ENCODE peak calls at places on chromosomes 13 and 19, in five cellular contexts. One of them, this sample, is unnamed.

GRCh38 chr13:24649685-24650038 is 30.5 kb upstream of the ATP12A start:
- DNase-seq in AG04450: no peak
- DNase-seq in cardiac fibroblast: no peak
- DNase-seq in NCI-H524: no peak
- DNase-seq in progenitor cell of endocrine pancreas: no peak
- DNase-seq in this sample: no peak

GRCh38 chr19:58097349-58097748 is 682 bp downstream of the ZSCAN18 start:
- DNase-seq in AG04450: no peak
- DNase-seq in cardiac fibroblast: no peak
- DNase-seq in NCI-H524: no peak
- DNase-seq in progenitor cell of endocrine pancreas: no peak
- DNase-seq in this sample: no peak

GRCh38 chr13:95168191-95168590 is 133.1 kb downstream of the ABCC4 start:
- DNase-seq in AG04450: no peak
- DNase-seq in cardiac fibroblast: no peak
- DNase-seq in NCI-H524: peak
- DNase-seq in progenitor cell of endocrine pancreas: no peak
- DNase-seq in this sample: no peak

GRCh38 chr19:14437578-14438140 is 4.6 kb downstream of the PKN1 start:
- DNase-seq in AG04450: no peak
- DNase-seq in cardiac fibroblast: peak
- DNase-seq in NCI-H524: no peak
- DNase-seq in progenitor cell of endocrine pancreas: no peak
- DNase-seq in this sample: no peak

GRCh38 chr13:79901336-79901735 is 420.4 kb downstream of the NDFIP2 start:
- DNase-seq in AG04450: no peak
- DNase-seq in cardiac fibroblast: peak
- DNase-seq in NCI-H524: peak
- DNase-seq in progenitor cell of endocrine pancreas: no peak
- DNase-seq in this sample: no peak

GRCh38 chr13:74136089-74136658 is 2.0 kb upstream of the KLF12 start:
- DNase-seq in AG04450: no peak
- DNase-seq in cardiac fibroblast: peak
- DNase-seq in NCI-H524: peak
- DNase-seq in progenitor cell of endocrine pancreas: peak
- DNase-seq in this sample: peak

GRCh38 chr13:44165172-44165894 is 208.3 kb upstream of the SERP2 start:
- DNase-seq in AG04450: no peak
- DNase-seq in cardiac fibroblast: no peak
- DNase-seq in NCI-H524: no peak
- DNase-seq in progenitor cell of endocrine pancreas: no peak
- DNase-seq in this sample: no peak

GRCh38 chr19:35738021-35738886 is 4.0 kb downstream of the IGFLR1 start:
- DNase-seq in AG04450: no peak
- DNase-seq in cardiac fibroblast: no peak
- DNase-seq in NCI-H524: no peak
- DNase-seq in progenitor cell of endocrine pancreas: no peak
- DNase-seq in this sample: peak

GRCh38 chr19:5434351-5434917 is 20.8 kb upstream of the ZNRF4 start:
- DNase-seq in AG04450: no peak
- DNase-seq in cardiac fibroblast: no peak
- DNase-seq in NCI-H524: peak
- DNase-seq in progenitor cell of endocrine pancreas: no peak
- DNase-seq in this sample: no peak

GRCh38 chr13:75481176-75482069 is 546 bp downstream of the TBC1D4 start:
- DNase-seq in AG04450: no peak
- DNase-seq in cardiac fibroblast: peak
- DNase-seq in NCI-H524: peak
- DNase-seq in progenitor cell of endocrine pancreas: peak
- DNase-seq in this sample: peak

GRCh38 chr13:36746051-36746450 is 72.2 kb downstream of the SERTM1 start:
- DNase-seq in AG04450: no peak
- DNase-seq in cardiac fibroblast: no peak
- DNase-seq in NCI-H524: no peak
- DNase-seq in progenitor cell of endocrine pancreas: no peak
- DNase-seq in this sample: no peak

GRCh38 chr13:24074687-24075086 is 85.8 kb upstream of the SPATA13 start:
- DNase-seq in AG04450: no peak
- DNase-seq in cardiac fibroblast: no peak
- DNase-seq in NCI-H524: no peak
- DNase-seq in progenitor cell of endocrine pancreas: no peak
- DNase-seq in this sample: no peak

This sample was measured in iPS-NIHi11.